ENCODE peak calls at places on chromosomes 2 and 18, in four cellular contexts. G, W, B and N are unnamed samples.
A peak's percentile ranks its signal among the peaks of the same experiment; 100 is the strongest.

GRCh38 chr2:176156959-176157498 is at the start of gene HOXD3:
- DNase-seq in G (no peak), W (no peak), B (no peak), N (no peak)

GRCh38 chr2:59540864-59541263 is 1012.6 kb downstream of the BCL11A start:
- DNase-seq in G (no peak), W (no peak), B (no peak), N (no peak)

GRCh38 chr18:68418226-68418868 is 296.6 kb downstream of the TMX3 start:
- DNase-seq in G (no peak), W (no peak), B (no peak), N (no peak)

GRCh38 chr2:27964067-27964466 is 73.5 kb downstream of the BABAM2 start:
- DNase-seq in G (no peak), W (no peak), B (no peak), N (no peak)

GRCh38 chr2:96315400-96316071 is 9.6 kb upstream of the ITPRIPL1 start:
- DNase-seq in G (no peak), W (no peak), B (no peak), N (no peak)

GRCh38 chr2:27118525-27119329 is at the start of gene CGREF1:
- DNase-seq in G (no peak), W (no peak), B (peak; percentile 71), N (no peak)

GRCh38 chr2:212537311-212538155 is 1.1 kb downstream of the ERBB4 start:
- DNase-seq in G (peak; percentile 57), W (peak; percentile 44), B (peak; percentile 75), N (no peak)

GRCh38 chr2:60796573-60797509 is 40.8 kb downstream of the PAPOLG start:
- DNase-seq in G (no peak), W (no peak), B (no peak), N (no peak)

GRCh38 chr2:129764376-129765325 is 214.8 kb upstream of the RAB6C start:
- DNase-seq in G (no peak), W (no peak), B (no peak), N (no peak)

GRCh38 chr2:195428673-195429072 is 228.4 kb upstream of the SLC39A10 start:
- DNase-seq in G (no peak), W (no peak), B (no peak), N (no peak)

GRCh38 chr2:182426082-182426914 is 538 bp downstream of the PDE1A start:
- DNase-seq in G (no peak), W (no peak), B (no peak), N (no peak)

GRCh38 chr2:173427887-173428683 is 73.4 kb downstream of the CDCA7 start:
- DNase-seq in G (no peak), W (peak; percentile 22), B (no peak), N (no peak)

GRCh38 chr18:59357928-59358327 is 1.1 kb downstream of the LMAN1 start:
- DNase-seq in G (no peak), W (no peak), B (no peak), N (no peak)

GRCh38 chr2:206462240-206462854 is 19.0 kb downstream of the ADAM23 start:
- DNase-seq in G (no peak), W (no peak), B (no peak), N (peak; percentile 54)

GRCh38 chr2:174535083-174535482 is 48.3 kb upstream of the GPR155 start:
- DNase-seq in G (no peak), W (no peak), B (no peak), N (no peak)

GRCh38 chr2:16626497-16626896 is 39.1 kb downstream of the CYRIA start:
- DNase-seq in G (no peak), W (no peak), B (no peak), N (no peak)

GRCh38 chr2:237147317-237147716 is 61.6 kb downstream of the COPS8 start:
- DNase-seq in G (no peak), W (no peak), B (no peak), N (no peak)

GRCh38 chr18:666177-666576 is 8.7 kb downstream of the TYMS start:
- DNase-seq in G (no peak), W (no peak), B (peak; percentile 67), N (no peak)

GRCh38 chr18:3652380-3653262 is 202.6 kb downstream of the TGIF1 start:
- DNase-seq in G (peak; percentile 84), W (peak; percentile 38), B (no peak), N (no peak)

GRCh38 chr2:102975996-102976636 is 214.3 kb downstream of the TMEM182 start:
- DNase-seq in G (no peak), W (no peak), B (peak; percentile 54), N (peak; percentile 55)

GRCh38 chr2:43832457-43832856 is 6.2 kb downstream of the ABCG5 start:
- DNase-seq in G (no peak), W (no peak), B (no peak), N (no peak)

GRCh38 chr2:144356402-144356801 is 163.5 kb downstream of the ZEB2 start:
- DNase-seq in G (no peak), W (no peak), B (no peak), N (no peak)

GRCh38 chr2:12059616-12060441 is 313.4 kb downstream of the LPIN1 start:
- DNase-seq in G (no peak), W (no peak), B (no peak), N (no peak)

GRCh38 chr2:191950132-191950885 is 103.4 kb upstream of the CAVIN2 start:
- DNase-seq in G (no peak), W (no peak), B (no peak), N (no peak)

GRCh38 chr2:23698116-23698732 is 228.7 kb downstream of the ATAD2B start:
- DNase-seq in G (peak; percentile 27), W (no peak), B (no peak), N (no peak)

GRCh38 chr18:48699761-48700160 is 160.9 kb downstream of the CTIF start:
- DNase-seq in G (no peak), W (no peak), B (no peak), N (no peak)

GRCh38 chr2:240369725-240370585 is 65.5 kb upstream of the GPC1 start:
- DNase-seq in G (peak; percentile 88), W (peak; percentile 72), B (no peak), N (no peak)
- H3K4me3 ChIP-seq in G (no peak overlapping the region), W (no peak overlapping the region), B (no peak overlapping the region), N (no peak overlapping the region)

GRCh38 chr2:179859523-179859922 is 1.9 kb downstream of the ZNF385B start:
- DNase-seq in G (no peak), W (no peak), B (no peak), N (no peak)

GRCh38 chr2:179861027-179861776 is at the start of gene ZNF385B:
- DNase-seq in G (peak; percentile 52), W (peak; percentile 15), B (peak; percentile 77), N (peak; percentile 25)

GRCh38 chr2:179860255-179861026 is 971 bp downstream of the ZNF385B start:
- DNase-seq in G (no peak), W (no peak), B (peak; percentile 75), N (peak; percentile 11)

GRCh38 chr2:179862898-179863458 is 1.6 kb upstream of the ZNF385B start:
- DNase-seq in G (no peak), W (no peak), B (no peak), N (no peak)

DNA sequence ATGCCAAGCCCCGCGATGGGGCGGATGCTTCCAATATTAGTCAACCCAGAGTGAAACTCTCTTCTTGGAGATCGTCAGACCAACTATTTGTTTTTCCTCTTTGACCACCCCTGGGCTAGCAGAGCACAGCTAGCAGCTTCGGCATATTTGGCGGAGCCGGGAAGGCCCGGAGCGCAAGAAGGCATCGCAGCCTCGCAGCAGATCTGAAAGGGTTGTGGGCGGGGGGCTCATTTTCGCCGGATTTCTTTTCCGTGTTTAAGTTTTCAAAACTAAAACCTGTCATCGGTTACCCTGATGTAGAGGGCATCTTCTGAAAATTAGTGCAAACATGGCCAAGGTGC is 335 bp upstream of the ZNF385B start:
- DNase-seq in G (no peak), W (no peak), B (no peak), N (no peak)
- H3K27ac ChIP-seq in G (no peak overlapping the region), W (no peak overlapping the region), B (no peak overlapping the region), N (no peak overlapping the region)

GRCh38 chr2:31324000-31324633 is 90.2 kb downstream of the EHD3 start:
- DNase-seq in G (no peak), W (no peak), B (no peak), N (no peak)
- H3K4me3 ChIP-seq in G (peak overlapping the region; percentile 55), W (no peak overlapping the region), B (no peak overlapping the region), N (no peak overlapping the region)

GRCh38 chr2:165791811-165792454 is 2.1 kb downstream of the GALNT3 start:
- DNase-seq in G (no peak), W (no peak), B (no peak), N (no peak)

GRCh38 chr2:165793161-165793778 is 777 bp downstream of the GALNT3 start:
- DNase-seq in G (peak; percentile 50), W (peak; percentile 10), B (peak; percentile 58), N (no peak)

GRCh38 chr2:165790461-165790860 is 3.6 kb downstream of the GALNT3 start:
- DNase-seq in G (no peak), W (no peak), B (no peak), N (no peak)

DNA sequence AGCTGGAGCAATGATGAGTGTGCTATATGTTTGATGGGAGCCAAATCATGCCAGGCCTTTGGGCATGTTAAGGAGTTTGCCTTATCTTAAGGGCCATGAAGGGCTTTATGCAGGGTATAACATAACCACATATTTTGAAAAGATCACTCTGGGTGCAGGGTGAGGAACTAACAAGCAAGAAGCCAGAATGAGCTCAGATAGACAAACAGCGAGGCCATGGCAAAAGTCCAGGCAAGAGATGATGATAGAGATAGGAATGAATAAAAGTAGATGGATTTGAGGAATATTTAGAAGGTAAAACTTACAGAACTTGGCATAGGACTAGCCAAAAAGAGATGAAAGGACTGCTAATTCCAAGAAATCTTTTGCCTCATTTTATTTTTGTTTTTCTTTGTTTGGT is 6.7 kb downstream of the GALNT3 start:
- DNase-seq in G (no peak), W (no peak), B (no peak), N (no peak)
- H3K27ac ChIP-seq in G (no peak overlapping the region), W (no peak overlapping the region), B (no peak overlapping the region), N (no peak overlapping the region)

GRCh38 chr2:1709335-1709605 is 35.0 kb downstream of the PXDN start:
- DNase-seq in G (no peak), W (no peak), B (no peak), N (no peak)

GRCh38 chr2:1705557-1706076 is 38.7 kb downstream of the PXDN start:
- DNase-seq in G (no peak), W (no peak), B (no peak), N (no peak)

GRCh38 chr2:1709970-1710560 is 34.2 kb downstream of the PXDN start:
- DNase-seq in G (no peak), W (no peak), B (no peak), N (no peak)

GRCh38 chr2:1708476-1709334 is 35.6 kb downstream of the PXDN start:
- DNase-seq in G (peak; percentile 29), W (peak; percentile 27), B (no peak), N (no peak)

DNA sequence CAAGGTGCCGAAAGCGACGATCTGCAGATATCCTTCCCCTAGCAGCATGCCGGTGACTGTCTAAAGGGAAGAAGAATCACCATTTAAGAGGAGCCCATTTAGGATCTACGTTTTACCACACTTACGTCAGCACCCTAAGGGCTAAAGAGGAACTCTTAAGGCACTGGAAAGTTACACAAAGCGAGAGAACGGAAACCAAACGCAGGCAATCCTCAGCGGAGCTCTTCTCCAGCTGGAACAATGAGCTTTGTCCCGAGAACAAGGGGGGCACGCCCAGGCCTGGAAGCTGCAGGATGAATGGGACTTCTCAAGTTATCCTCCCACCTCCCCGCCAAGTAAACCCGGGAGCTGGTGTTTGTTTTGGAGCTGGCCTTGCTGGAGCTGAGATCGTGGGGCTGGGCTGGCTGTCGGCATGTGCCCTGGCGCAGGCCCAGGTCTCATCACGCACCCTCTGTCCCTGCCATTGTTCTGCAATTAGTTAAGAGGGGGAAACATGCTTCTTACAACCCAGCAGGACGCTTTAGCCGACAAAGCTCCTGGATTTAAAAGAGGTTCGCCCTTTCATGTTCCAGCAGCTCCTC is 36.5 kb downstream of the PXDN start:
- DNase-seq in G (peak; percentile 79), W (peak; percentile 79), B (no peak), N (peak; percentile 37)
- H3K4me3 ChIP-seq in G (no peak overlapping the region), W (no peak overlapping the region), B (no peak overlapping the region), N (no peak overlapping the region)